ENCODE peak calls at places on chromosomes 6 and 20, in eight cellular contexts. One of them, this sample, is unnamed.
A peak's percentile ranks its signal among the peaks of the same experiment; 100 is the strongest.

GRCh38 chr6:123118811-123119210 is 122.8 kb downstream of the CLVS2 start:
- DNase-seq in left lung: no peak
- DNase-seq in Panc1: peak; percentile 62
- DNase-seq in left ventricle myocardium inferior: no peak
- DNase-seq in HL-60: no peak
- DNase-seq in A549: peak; percentile 17
- DNase-seq in coronary artery: no peak
- DNase-seq in tibial artery: no peak
- DNase-seq in this sample: peak; percentile 14

GRCh38 chr6:37459981-37460800 is 27.2 kb downstream of the CMTR1 start:
- DNase-seq in coronary artery: no peak
- DNase-seq in tibial artery: no peak
- DNase-seq in HL-60: no peak
- DNase-seq in left ventricle myocardium inferior: no peak
- DNase-seq in left lung: no peak
- DNase-seq in A549: no peak
- DNase-seq in Panc1: no peak
- DNase-seq in this sample: no peak

GRCh38 chr6:14729186-14729871 is 516.5 kb upstream of the JARID2 start:
- DNase-seq in coronary artery: no peak
- DNase-seq in left ventricle myocardium inferior: no peak
- DNase-seq in HL-60: no peak
- DNase-seq in A549: no peak
- DNase-seq in left lung: no peak
- DNase-seq in Panc1: no peak
- DNase-seq in tibial artery: no peak
- DNase-seq in this sample: no peak

GRCh38 chr20:38369387-38369786 is 23.1 kb downstream of the LBP start:
- DNase-seq in left ventricle myocardium inferior: no peak
- DNase-seq in Panc1: no peak
- DNase-seq in A549: no peak
- DNase-seq in left lung: no peak
- DNase-seq in coronary artery: no peak
- DNase-seq in tibial artery: no peak
- DNase-seq in HL-60: peak; percentile 66
- DNase-seq in this sample: peak; percentile 43

GRCh38 chr6:166516256-166516655 is 70.2 kb downstream of the RAMACL start:
- DNase-seq in A549: no peak
- DNase-seq in left ventricle myocardium inferior: no peak
- DNase-seq in tibial artery: no peak
- DNase-seq in left lung: no peak
- DNase-seq in coronary artery: no peak
- DNase-seq in Panc1: no peak
- DNase-seq in HL-60: no peak
- DNase-seq in this sample: no peak

GRCh38 chr20:10672579-10673127 is 1.1 kb downstream of the JAG1 start:
- DNase-seq in coronary artery: no peak
- DNase-seq in A549: no peak
- DNase-seq in Panc1: no peak
- DNase-seq in left lung: peak; percentile 75
- DNase-seq in HL-60: peak; percentile 78
- DNase-seq in tibial artery: peak; percentile 80
- DNase-seq in left ventricle myocardium inferior: peak; percentile 54
- DNase-seq in this sample: peak; percentile 38

GRCh38 chr6:10412948-10413849 is 1.7 kb downstream of the TFAP2A start:
- DNase-seq in Panc1: no peak
- DNase-seq in HL-60: no peak
- DNase-seq in left lung: no peak
- DNase-seq in left ventricle myocardium inferior: no peak
- DNase-seq in coronary artery: no peak
- DNase-seq in A549: peak; percentile 32
- DNase-seq in tibial artery: no peak
- DNase-seq in this sample: peak; percentile 61

GRCh38 chr20:62995898-62996595 is 10.7 kb downstream of the BHLHE23 start:
- DNase-seq in HL-60: no peak
- DNase-seq in left ventricle myocardium inferior: no peak
- DNase-seq in tibial artery: no peak
- DNase-seq in A549: no peak
- DNase-seq in coronary artery: no peak
- DNase-seq in left lung: no peak
- DNase-seq in Panc1: no peak
- DNase-seq in this sample: no peak

GRCh38 chr6:70717038-70717801 is 49.5 kb downstream of the SMAP1 start:
- DNase-seq in coronary artery: no peak
- DNase-seq in left lung: no peak
- DNase-seq in Panc1: no peak
- DNase-seq in tibial artery: no peak
- DNase-seq in left ventricle myocardium inferior: no peak
- DNase-seq in HL-60: no peak
- DNase-seq in A549: no peak
- DNase-seq in this sample: no peak

GRCh38 chr6:39029156-39030011 is 19.2 kb upstream of the GLP1R start:
- DNase-seq in left lung: no peak
- DNase-seq in tibial artery: no peak
- DNase-seq in HL-60: peak; percentile 29
- DNase-seq in A549: peak; percentile 4
- DNase-seq in coronary artery: no peak
- DNase-seq in left ventricle myocardium inferior: no peak
- DNase-seq in Panc1: peak; percentile 25
- DNase-seq in this sample: peak; percentile 47

GRCh38 chr6:105324386-105325000 is 78.4 kb downstream of the PREP start:
- DNase-seq in coronary artery: no peak
- DNase-seq in left lung: no peak
- DNase-seq in Panc1: no peak
- DNase-seq in tibial artery: no peak
- DNase-seq in A549: no peak
- DNase-seq in HL-60: no peak
- DNase-seq in left ventricle myocardium inferior: no peak
- DNase-seq in this sample: no peak

GRCh38 chr6:130396722-130397121 is 30.9 kb downstream of the TMEM200A start:
- DNase-seq in tibial artery: no peak
- DNase-seq in A549: no peak
- DNase-seq in left ventricle myocardium inferior: no peak
- DNase-seq in left lung: no peak
- DNase-seq in coronary artery: no peak
- DNase-seq in Panc1: no peak
- DNase-seq in HL-60: no peak
- DNase-seq in this sample: peak; percentile 7
- H3K27ac ChIP-seq in tibial artery: no peak overlapping the region
- H3K27ac ChIP-seq in A549: no peak overlapping the region
- H3K27ac ChIP-seq in left ventricle myocardium inferior: no peak overlapping the region
- H3K27ac ChIP-seq in left lung: peak overlapping the region; percentile 28
- H3K27ac ChIP-seq in coronary artery: no peak overlapping the region
- H3K27ac ChIP-seq in Panc1: no peak overlapping the region
- H3K27ac ChIP-seq in HL-60: no peak overlapping the region
- H3K27ac ChIP-seq in this sample: no peak overlapping the region

GRCh38 chr6:79466222-79466834 is 70.9 kb downstream of the LCA5 start:
- DNase-seq in coronary artery: no peak
- DNase-seq in left lung: no peak
- DNase-seq in left ventricle myocardium inferior: no peak
- DNase-seq in tibial artery: no peak
- DNase-seq in A549: no peak
- DNase-seq in HL-60: no peak
- DNase-seq in Panc1: no peak
- DNase-seq in this sample: peak; percentile 46
- TF ChIP-seq CTCF in coronary artery: peak; percentile 28
- TF ChIP-seq CTCF in left lung: peak; percentile 39
- TF ChIP-seq CTCF in left ventricle myocardium inferior: peak; percentile 67
- TF ChIP-seq CTCF in tibial artery: peak; percentile 43
- TF ChIP-seq CTCF in A549: peak; percentile 52
- TF ChIP-seq CTCF in HL-60: no peak
- TF ChIP-seq CTCF in Panc1: peak; percentile 69
- TF ChIP-seq CTCF in this sample: peak; percentile 62

DNA sequence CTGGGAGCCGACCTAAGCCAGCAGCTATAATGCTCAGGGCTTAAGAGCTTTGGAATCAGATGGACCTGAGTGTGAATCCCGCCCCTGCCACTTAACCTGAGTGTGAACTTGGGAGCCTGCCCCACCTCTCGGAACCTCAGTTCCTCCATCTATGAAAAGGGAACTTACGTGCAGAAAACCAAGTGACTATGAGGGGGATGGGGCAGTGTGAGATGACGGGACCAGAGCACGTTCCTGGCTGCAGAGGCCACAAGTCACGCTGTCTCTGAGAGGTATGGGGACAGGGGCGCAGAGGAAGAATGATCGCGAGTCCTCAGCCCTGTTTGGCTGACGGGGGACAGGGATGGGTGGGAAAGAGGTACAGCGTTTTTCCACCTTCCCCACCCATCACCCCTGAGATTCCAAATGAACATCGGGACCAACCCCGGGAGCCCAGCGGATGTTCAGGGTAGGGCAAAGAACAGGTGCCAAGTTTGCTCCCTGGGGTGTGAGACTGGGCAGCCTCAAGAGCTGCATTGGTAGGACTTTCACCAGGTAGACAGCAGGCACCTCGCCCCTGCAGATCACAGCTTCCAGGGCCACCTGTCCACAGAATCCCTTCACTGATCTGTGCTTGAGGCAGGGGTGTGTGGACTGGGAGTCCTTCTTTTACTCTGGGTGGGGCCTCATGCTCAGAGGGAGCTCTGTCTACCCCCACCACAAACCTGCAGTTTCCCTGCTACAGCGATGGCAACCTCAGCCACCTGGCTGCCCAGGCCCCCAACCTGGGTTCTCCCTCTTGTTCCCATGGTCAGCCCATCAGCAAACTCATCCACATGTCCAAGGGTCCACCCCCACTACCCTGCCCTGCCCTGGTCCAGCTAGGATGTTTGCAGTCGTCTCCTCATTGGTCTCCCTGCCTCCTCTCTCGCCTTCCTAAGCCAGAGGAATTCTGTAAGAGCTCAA is 85.8 kb downstream of the CEBPB start:
- DNase-seq in HL-60: peak; percentile 89
- DNase-seq in left lung: peak; percentile 74
- DNase-seq in left ventricle myocardium inferior: no peak
- DNase-seq in Panc1: no peak
- DNase-seq in coronary artery: no peak
- DNase-seq in A549: no peak
- DNase-seq in tibial artery: peak; percentile 74
- DNase-seq in this sample: no peak
- H3K27ac ChIP-seq in HL-60: peak overlapping the region; percentile 76
- H3K27ac ChIP-seq in left lung: peak overlapping the region; percentile 59
- H3K27ac ChIP-seq in left ventricle myocardium inferior: peak overlapping the region; percentile 84
- H3K27ac ChIP-seq in Panc1: no peak overlapping the region
- H3K27ac ChIP-seq in coronary artery: no peak overlapping the region
- H3K27ac ChIP-seq in A549: peak overlapping the region; percentile 96
- H3K27ac ChIP-seq in tibial artery: no peak overlapping the region
- H3K27ac ChIP-seq in this sample: peak overlapping the region; percentile 72

DNA sequence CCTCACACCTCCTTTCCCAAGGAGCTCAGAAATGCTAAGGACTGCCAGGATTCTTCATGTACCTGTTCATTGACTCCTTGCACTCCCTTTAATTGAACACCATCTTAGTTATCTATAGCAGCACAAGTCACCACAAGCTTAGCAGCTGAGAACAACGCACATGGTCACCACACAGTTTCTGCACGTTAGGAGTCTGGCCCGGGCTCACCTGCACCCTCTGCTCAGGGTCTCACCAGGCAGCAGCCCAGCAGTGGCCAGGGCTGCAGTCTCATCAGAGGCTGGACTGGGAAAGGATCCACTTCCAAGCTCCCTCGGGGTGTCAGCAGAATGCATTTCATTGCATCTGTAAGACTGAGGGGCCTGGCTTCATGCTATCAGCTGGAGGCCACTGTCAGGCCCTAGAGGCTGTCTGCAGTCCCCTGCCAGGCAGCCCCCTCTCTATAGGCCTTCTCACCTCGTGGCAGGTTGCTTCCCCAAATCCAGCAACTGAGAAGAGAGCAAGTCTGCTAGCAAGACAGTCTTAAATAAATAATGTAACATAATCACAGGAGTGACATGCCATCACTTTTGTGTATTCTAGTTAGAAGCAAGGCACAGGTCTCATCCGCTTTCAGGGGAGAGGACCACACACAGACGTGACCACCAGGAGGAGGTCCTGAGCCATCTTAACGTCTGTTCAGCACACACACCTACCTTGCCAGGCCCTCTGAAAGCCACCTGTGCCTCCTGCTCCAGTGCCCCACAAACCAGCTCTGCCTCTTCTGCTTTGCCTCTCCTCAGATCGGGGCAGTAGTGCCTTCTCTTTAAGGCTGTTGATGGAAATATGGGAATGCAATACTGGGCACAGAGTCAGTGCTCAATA is 165.2 kb upstream of the CST7 start:
- DNase-seq in HL-60: no peak
- DNase-seq in coronary artery: no peak
- DNase-seq in A549: peak; percentile 19
- DNase-seq in tibial artery: no peak
- DNase-seq in left ventricle myocardium inferior: no peak
- DNase-seq in left lung: peak; percentile 15
- DNase-seq in Panc1: no peak
- DNase-seq in this sample: no peak
- TF ChIP-seq CTCF in HL-60: no peak
- TF ChIP-seq CTCF in coronary artery: no peak
- TF ChIP-seq CTCF in A549: no peak
- TF ChIP-seq CTCF in tibial artery: no peak
- TF ChIP-seq CTCF in left ventricle myocardium inferior: no peak
- TF ChIP-seq CTCF in left lung: no peak
- TF ChIP-seq CTCF in Panc1: no peak
- TF ChIP-seq CTCF in this sample: no peak

DNA sequence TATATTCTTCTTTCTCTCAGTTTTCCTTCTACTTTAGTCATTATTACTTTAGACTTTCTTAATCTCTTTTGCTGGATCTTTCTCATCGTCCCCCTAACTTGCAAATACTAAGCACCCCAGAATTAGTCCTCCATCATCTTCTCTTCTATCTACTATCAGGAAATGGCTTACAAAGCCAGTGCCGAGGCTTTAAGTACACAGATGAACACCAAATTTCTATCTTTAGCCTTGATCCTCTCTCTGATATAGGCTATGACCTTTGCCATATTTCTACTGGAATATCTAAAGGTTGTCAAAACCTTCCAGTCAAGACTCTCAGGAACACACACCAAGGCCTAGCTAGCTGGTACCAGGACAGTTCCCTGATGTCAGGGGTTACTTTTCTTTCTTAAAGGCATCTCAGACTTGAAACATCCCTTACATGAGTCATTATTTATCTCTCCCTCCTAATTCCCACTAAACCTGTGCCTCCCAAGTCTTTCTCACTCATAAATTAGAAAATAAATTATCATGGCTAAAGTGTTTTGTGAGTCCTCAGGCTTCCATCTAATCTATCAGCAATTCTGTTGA is 278.6 kb upstream of the TCF21 start:
- DNase-seq in coronary artery: no peak
- DNase-seq in A549: peak; percentile 76
- DNase-seq in tibial artery: no peak
- DNase-seq in Panc1: no peak
- DNase-seq in left lung: no peak
- DNase-seq in HL-60: no peak
- DNase-seq in left ventricle myocardium inferior: no peak
- DNase-seq in this sample: no peak
- H3K27ac ChIP-seq in coronary artery: no peak overlapping the region
- H3K27ac ChIP-seq in A549: peak overlapping the region; percentile 99
- H3K27ac ChIP-seq in tibial artery: no peak overlapping the region
- H3K27ac ChIP-seq in Panc1: no peak overlapping the region
- H3K27ac ChIP-seq in left lung: no peak overlapping the region
- H3K27ac ChIP-seq in HL-60: no peak overlapping the region
- H3K27ac ChIP-seq in left ventricle myocardium inferior: no peak overlapping the region
- H3K27ac ChIP-seq in this sample: no peak overlapping the region

DNA sequence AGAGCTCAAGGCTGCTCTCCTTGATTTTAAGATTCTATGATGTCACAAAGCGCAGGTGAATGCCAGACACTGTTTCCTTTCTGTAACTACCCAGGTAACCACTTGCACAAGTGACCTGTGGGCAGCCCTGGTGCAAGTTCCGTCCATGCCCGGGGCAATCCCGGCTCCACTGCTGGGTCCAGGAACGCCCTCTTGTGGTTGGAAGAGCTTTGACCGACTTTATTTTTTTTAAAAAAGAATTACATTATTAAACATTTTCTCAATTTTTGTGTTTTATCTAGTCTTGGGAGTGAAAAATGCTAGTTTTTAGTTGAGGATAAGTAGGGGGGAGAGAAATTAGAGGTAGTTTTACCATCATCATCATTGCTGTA is 695.2 kb downstream of the QKI start:
- DNase-seq in coronary artery: no peak
- DNase-seq in HL-60: no peak
- DNase-seq in A549: no peak
- DNase-seq in tibial artery: no peak
- DNase-seq in left lung: no peak
- DNase-seq in Panc1: no peak
- DNase-seq in left ventricle myocardium inferior: peak; percentile 52
- DNase-seq in this sample: no peak
- TF ChIP-seq CTCF in coronary artery: peak; percentile 55
- TF ChIP-seq CTCF in HL-60: no peak
- TF ChIP-seq CTCF in A549: peak; percentile 12
- TF ChIP-seq CTCF in tibial artery: peak; percentile 54
- TF ChIP-seq CTCF in left lung: peak; percentile 47
- TF ChIP-seq CTCF in Panc1: peak; percentile 71
- TF ChIP-seq CTCF in left ventricle myocardium inferior: peak; percentile 81
- TF ChIP-seq CTCF in this sample: peak; percentile 45

This sample was measured in RWPE1.